ENCODE peak calls at places on chromosome X, in five cellular contexts. Y is esophagus muscularis mucosa, C is transverse colon, S is stomach, W is HepG2. V is an unnamed sample.

GRCh38 chrX:8453619-8454018 is 11.0 kb upstream of the VCX3B start:
- DNase-seq in Y (no peak), C (no peak), S (no peak), W (no peak), V (no peak)

GRCh38 chrX:43474321-43474720 is 181.8 kb upstream of the MAOA start:
- DNase-seq in Y (no peak), C (no peak), S (no peak), W (no peak), V (no peak)

GRCh38 chrX:138775501-138775900 is 64.0 kb upstream of the FGF13 start:
- DNase-seq in Y (no peak), C (no peak), S (no peak), W (peak; percentile 0), V (no peak)

GRCh38 chrX:110280954-110281353 is 36.9 kb downstream of the AMMECR1 start:
- DNase-seq in Y (no peak), C (no peak), S (no peak), W (no peak), V (no peak)

GRCh38 chrX:106927700-106928099 is 7.5 kb downstream of the CLDN2 start:
- DNase-seq in Y (no peak), C (no peak), S (peak; percentile 65), W (peak; percentile 25), V (no peak)

GRCh38 chrX:153643431-153644351 is 3.3 kb upstream of the DUSP9 start:
- DNase-seq in Y (no peak), C (no peak), S (no peak), W (no peak), V (no peak)

GRCh38 chrX:124476562-124476961 is 130.2 kb downstream of the SH2D1A start:
- DNase-seq in Y (no peak), C (no peak), S (no peak), W (no peak), V (no peak)

GRCh38 chrX:87636533-87636932 is 118.9 kb downstream of the KLHL4 start:
- DNase-seq in Y (no peak), C (no peak), S (no peak), W (no peak), V (no peak)

GRCh38 chrX:54821310-54821709 is 13.8 kb downstream of the MAGED2 start:
- DNase-seq in Y (no peak), C (no peak), S (no peak), W (no peak), V (no peak)

GRCh38 chrX:120769576-120770341 is 105.9 kb downstream of the CT47B1 start:
- DNase-seq in Y (no peak), C (no peak), S (no peak), W (peak; percentile 59), V (peak; percentile 6)

GRCh38 chrX:53223955-53224859 is 800 bp downstream of the KDM5C start:
- DNase-seq in Y (no peak), C (peak; percentile 22), S (no peak), W (peak; percentile 13), V (no peak)

GRCh38 chrX:10259716-10260115 is 102.9 kb downstream of the CLCN4 start:
- DNase-seq in Y (no peak), C (no peak), S (no peak), W (no peak), V (no peak)

GRCh38 chrX:118698516-118699247 is 28.7 kb upstream of the IL13RA1 start:
- DNase-seq in Y (no peak), C (no peak), S (no peak), W (no peak), V (no peak)

GRCh38 chrX:25204182-25204581 is 188.4 kb upstream of the ARX start:
- DNase-seq in Y (no peak), C (no peak), S (no peak), W (no peak), V (no peak)

GRCh38 chrX:46957299-46957698 is 45.1 kb downstream of the JADE3 start:
- DNase-seq in Y (no peak), C (no peak), S (no peak), W (no peak), V (no peak)

GRCh38 chrX:625137-625691 is 5.4 kb upstream of the SHOX start:
- DNase-seq in Y (peak; percentile 39), C (no peak), S (no peak), W (no peak), V (no peak)

GRCh38 chrX:13064599-13065143 is 20.3 kb upstream of the FAM9C start:
- DNase-seq in Y (no peak), C (no peak), S (no peak), W (no peak), V (peak; percentile 7)
- TF ChIP-seq POLR2AphosphoS5 in Y (peak; percentile 62), C (peak; percentile 5), S (peak; percentile 31), W (no peak), V (peak; percentile 57)

GRCh38 chrX:19334945-19335626 is 8.6 kb upstream of the PDHA1 start:
- DNase-seq in Y (no peak), C (no peak), S (no peak), W (peak; percentile 75), V (no peak)

DNA sequence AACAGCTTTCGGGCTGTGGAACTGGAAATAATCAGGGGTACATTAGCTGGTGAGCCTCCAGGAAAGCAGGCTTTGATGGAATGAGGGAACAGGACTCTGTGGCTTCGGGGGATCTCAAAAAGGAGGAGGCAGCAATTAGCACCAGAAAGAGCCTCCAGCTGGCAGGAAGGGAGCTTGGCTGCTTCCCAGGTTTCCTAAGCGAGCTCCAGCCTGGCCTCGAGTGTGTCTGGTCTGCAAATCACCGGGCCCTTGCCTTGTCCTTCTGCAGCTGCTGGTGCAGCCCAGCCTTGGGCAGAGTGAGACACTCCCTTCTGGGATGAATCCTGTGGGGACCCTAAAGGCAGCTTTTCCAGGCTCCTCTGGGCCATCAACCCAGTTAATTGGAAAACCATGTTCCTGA is 10.7 kb upstream of the PDHA1 start:
- DNase-seq in Y (no peak), C (no peak), S (no peak), W (no peak), V (no peak)
- H3K4me3 ChIP-seq in Y (no peak overlapping the region), C (no peak overlapping the region), S (no peak overlapping the region), W (no peak overlapping the region), V (no peak overlapping the region)

GRCh38 chrX:48890296-48890925 is 7.2 kb downstream of the TIMM17B start:
- DNase-seq in Y (no peak), C (no peak), S (no peak), W (no peak), V (no peak)
- H3K9me3 ChIP-seq in Y (no peaks in the 10 kb centered on the region), C (no peaks in the 10 kb centered on the region), S (no peaks in the 10 kb centered on the region), W (no peaks in the 10 kb centered on the region), V (no peaks in the 10 kb centered on the region)

GRCh38 chrX:130170752-130171445 is 863 bp upstream of the RAB33A start:
- DNase-seq in Y (no peak), C (peak; percentile 42), S (peak; percentile 31), W (no peak), V (no peak)
- TF ChIP-seq POLR2AphosphoS5 in Y (no peak), C (no peak), S (no peak), W (no peak), V (no peak)